ENCODE peak calls at places on chromosomes 6 and 20, in five cellular contexts. T is body of pancreas, G is breast epithelium, F is Peyer's patch, M is thyroid gland. Z is an unnamed sample.

GRCh38 chr6:170029416-170030283 is 261.2 kb downstream of the DLL1 start:
- DNase-seq in T (peak; percentile 6), G (peak; percentile 7), M (no peak), F (peak; percentile 28), Z (peak; percentile 18)

GRCh38 chr6:131163886-131164285 is 28.6 kb downstream of the AKAP7 start:
- DNase-seq in M (no peak), G (no peak), T (no peak), F (no peak), Z (no peak)

GRCh38 chr6:16619777-16620176 is 141.5 kb downstream of the ATXN1 start:
- DNase-seq in G (no peak), F (no peak), T (no peak), M (no peak), Z (no peak)

GRCh38 chr6:13454286-13455221 is 32.8 kb downstream of the GFOD1 start:
- DNase-seq in M (peak; percentile 16), G (peak; percentile 50), F (no peak), T (no peak), Z (no peak)

GRCh38 chr6:69233195-69233524 is 563.6 kb downstream of the LMBRD1 start:
- DNase-seq in F (no peak), T (no peak), M (no peak), G (no peak), Z (no peak)

GRCh38 chr20:10328897-10329255 is 105.1 kb downstream of the MKKS start:
- DNase-seq in G (no peak), F (no peak), M (no peak), T (no peak), Z (no peak)

GRCh38 chr20:18496740-18497592 is at the start of gene RBBP9:
- DNase-seq in G (peak; percentile 64), F (peak; percentile 89), M (peak; percentile 88), T (peak; percentile 88), Z (peak; percentile 95)

GRCh38 chr6:155530219-155530834 is 74.7 kb upstream of the NOX3 start:
- DNase-seq in F (no peak), G (no peak), M (no peak), T (no peak), Z (no peak)

GRCh38 chr6:18595774-18596528 is 208.8 kb downstream of the RNF144B start:
- DNase-seq in T (peak; percentile 68), M (peak; percentile 59), F (no peak), G (peak; percentile 61), Z (peak; percentile 47)

GRCh38 chr20:36786663-36787062 is 13.1 kb upstream of the DSN1 start:
- DNase-seq in M (no peak), F (no peak), G (no peak), T (no peak), Z (no peak)

GRCh38 chr6:25558155-25558817 is 93.7 kb upstream of the SCGN start:
- DNase-seq in T (no peak), M (no peak), F (no peak), G (no peak), Z (no peak)

GRCh38 chr20:57246008-57246407 is 20.4 kb downstream of the BMP7 start:
- DNase-seq in T (no peak), G (no peak), M (no peak), F (no peak), Z (no peak)

GRCh38 chr6:83592770-83593394 is 80.5 kb downstream of the PRSS35 start:
- DNase-seq in G (no peak), M (peak; percentile 32), F (no peak), T (no peak), Z (no peak)

GRCh38 chr6:3773696-3774298 is 22.3 kb upstream of the PXDC1 start:
- DNase-seq in M (peak; percentile 90), G (no peak), T (peak; percentile 50), F (no peak), Z (no peak)

GRCh38 chr20:51966296-51966971 is 164.1 kb upstream of the SALL4 start:
- DNase-seq in M (peak; percentile 56), G (no peak), F (no peak), T (peak; percentile 51), Z (no peak)

GRCh38 chr6:36829919-36830544 is 9.2 kb downstream of the CPNE5 start:
- DNase-seq in G (peak; percentile 80), M (peak; percentile 93), F (peak; percentile 83), T (peak; percentile 92), Z (peak; percentile 36)

GRCh38 chr6:84696181-84696580 is 68.2 kb downstream of the TBX18 start:
- DNase-seq in F (no peak), T (no peak), M (no peak), G (no peak), Z (no peak)

GRCh38 chr20:43751167-43752050 is 24.6 kb upstream of the GTSF1L start:
- DNase-seq in M (no peak), T (no peak), F (no peak), G (no peak), Z (no peak)

GRCh38 chr20:24993337-24994185 is 1.0 kb upstream of the APMAP start:
- DNase-seq in F (no peak), G (no peak), T (no peak), M (no peak), Z (peak; percentile 16)

GRCh38 chr6:47519279-47519678 is 41.7 kb downstream of the CD2AP start:
- DNase-seq in F (no peak), T (no peak), G (no peak), M (no peak), Z (no peak)

GRCh38 chr6:84282566-84282965 is 55.1 kb upstream of the CEP162 start:
- DNase-seq in T (no peak), F (no peak), G (no peak), M (peak; percentile 63), Z (no peak)

GRCh38 chr6:28488916-28489365 is 26.7 kb downstream of the GPX6 start:
- DNase-seq in T (no peak), G (no peak), F (no peak), M (no peak), Z (no peak)

GRCh38 chr6:341914-342831 is 49.4 kb upstream of the IRF4 start:
- DNase-seq in T (no peak), F (peak; percentile 47), M (no peak), G (no peak), Z (no peak)

GRCh38 chr6:139027620-139028182 is 844 bp upstream of the ABRACL start:
- DNase-seq in M (peak; percentile 26), F (peak; percentile 53), G (no peak), T (no peak), Z (no peak)

GRCh38 chr20:33744773-33745385 is 13.1 kb downstream of the ZNF341 start:
- DNase-seq in T (no peak), F (peak; percentile 78), G (no peak), M (no peak), Z (no peak)

GRCh38 chr6:100281471-100281878 is 183.2 kb downstream of the SIM1 start:
- DNase-seq in T (no peak), M (no peak), G (no peak), F (no peak), Z (peak; percentile 56)

GRCh38 chr20:47243003-47243402 is 113.5 kb downstream of the ZMYND8 start:
- DNase-seq in T (no peak), G (no peak), M (no peak), F (no peak), Z (no peak)

GRCh38 chr20:47243906-47244305 is 112.6 kb downstream of the ZMYND8 start:
- DNase-seq in F (no peak), M (no peak), T (no peak), G (no peak), Z (no peak)

GRCh38 chr20:47238780-47239769 is 117.4 kb downstream of the ZMYND8 start:
- DNase-seq in M (no peak), T (no peak), G (no peak), F (no peak), Z (no peak)

GRCh38 chr20:47244451-47244850 is 112.0 kb downstream of the ZMYND8 start:
- DNase-seq in F (no peak), T (no peak), G (no peak), M (no peak), Z (no peak)

GRCh38 chr20:47241345-47241781 is 115.1 kb downstream of the ZMYND8 start:
- DNase-seq in G (no peak), M (no peak), F (no peak), T (no peak), Z (no peak)
- TF ChIP-seq POLR2A in G (no peak), M (no peak), F (no peak), T (no peak), Z (no peak)

DNA sequence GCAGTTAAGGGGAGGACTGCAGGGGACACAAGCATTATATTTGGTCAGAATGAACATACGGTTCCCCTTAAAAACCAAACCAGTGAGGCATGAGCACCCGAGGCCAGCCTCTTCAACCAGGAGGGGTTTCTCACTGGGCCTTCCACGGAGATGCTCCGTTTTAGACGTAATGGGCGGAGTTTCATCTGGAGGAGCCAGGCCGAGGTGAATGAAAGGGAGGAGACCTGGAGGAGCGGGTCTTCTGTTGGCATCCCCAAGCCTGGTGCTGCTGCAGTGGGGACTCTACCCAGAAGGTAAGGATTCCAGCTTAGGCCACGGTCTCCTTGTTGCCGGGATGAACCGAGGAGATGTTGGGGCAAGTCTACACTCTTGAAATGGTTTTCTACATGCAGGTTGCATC is 47.4 kb downstream of the ADNP start:
- DNase-seq in F (no peak), G (no peak), M (no peak), T (no peak), Z (no peak)
- TF ChIP-seq POLR2A in F (no peak), G (no peak), M (no peak), T (no peak), Z (no peak)

DNA sequence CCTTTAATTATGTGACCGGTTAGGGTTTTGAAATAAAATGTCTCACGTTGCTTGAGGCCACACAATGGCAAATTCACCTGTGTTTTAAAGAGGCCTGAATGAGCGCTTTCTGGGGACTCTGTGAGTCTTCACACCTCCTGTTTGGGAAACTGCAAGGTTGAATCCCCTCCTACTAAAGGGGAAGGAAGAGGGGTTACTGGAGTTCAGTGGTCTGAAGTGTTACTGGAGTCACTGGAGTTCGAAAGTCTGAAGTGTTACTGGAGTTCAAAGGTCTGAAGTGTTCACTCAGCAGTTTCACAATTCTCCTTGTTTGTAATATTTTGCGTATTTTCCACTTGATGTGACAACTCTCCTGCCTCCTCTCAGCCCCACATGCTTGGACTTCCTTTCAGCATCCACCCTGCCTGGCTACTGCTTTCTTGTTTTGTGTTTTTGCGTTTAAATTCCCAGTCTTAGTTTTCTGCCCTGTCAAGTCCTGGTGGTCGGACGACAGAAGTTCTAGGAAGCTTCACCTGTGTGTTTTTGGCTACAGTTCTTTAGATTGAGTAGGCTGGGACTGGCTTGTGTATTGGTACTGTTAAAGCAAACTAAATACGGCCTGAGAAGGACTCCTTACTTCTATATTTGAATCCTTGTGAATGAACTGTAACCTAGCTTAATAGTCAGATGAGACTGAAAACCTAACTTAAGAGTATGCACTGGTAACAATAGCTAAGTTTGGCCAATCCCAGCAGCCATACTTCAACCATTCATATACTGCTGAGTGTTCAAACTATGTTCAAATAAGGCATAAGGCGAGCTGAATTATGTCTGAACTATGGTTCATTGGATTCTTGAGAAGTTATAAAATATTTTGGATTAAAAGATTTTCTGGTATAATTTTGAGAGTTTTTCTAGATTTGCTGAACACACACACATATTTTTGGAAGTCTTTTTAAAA is 2.0 kb downstream of the SMPDL3A start:
- DNase-seq in T (no peak), F (no peak), G (no peak), M (peak; percentile 17), Z (no peak)
- TF ChIP-seq POLR2A in T (no peak), F (no peak), G (no peak), M (peak; percentile 6), Z (no peak)

GRCh38 chr6:6709106-6709505 is 120.6 kb downstream of the LY86 start:
- DNase-seq in M (no peak), T (no peak), G (no peak), F (no peak), Z (no peak)

GRCh38 chr6:6705061-6705425 is 116.5 kb downstream of the LY86 start:
- DNase-seq in G (no peak), F (no peak), M (no peak), T (no peak), Z (no peak)

GRCh38 chr6:6703720-6704422 is 115.4 kb downstream of the LY86 start:
- DNase-seq in G (no peak), F (peak; percentile 95), T (peak; percentile 62), M (peak; percentile 41), Z (no peak)

GRCh38 chr6:6704423-6705060 is 116.0 kb downstream of the LY86 start:
- DNase-seq in G (no peak), M (no peak), F (no peak), T (no peak), Z (no peak)

GRCh38 chr6:6707143-6707542 is 118.6 kb downstream of the LY86 start:
- DNase-seq in F (no peak), G (no peak), M (no peak), T (no peak), Z (peak; percentile 51)
- TF ChIP-seq POLR2A in F (no peak), G (no peak), M (no peak), T (no peak), Z (no peak)

Z was measured in upper lobe of left lung.